ENCODE peak calls at places on chromosomes 1 and 21, in eight cellular contexts. K, G, Z, X, H, A, R and N are unnamed samples.

GRCh38 chr21:29423521-29423920 is 124.8 kb downstream of the BACH1 start:
- DNase-seq in G (no peak), H (no peak), A (no peak), K (no peak), Z (no peak), R (no peak), X (no peak), N (no peak)

GRCh38 chr1:223257856-223258255 is 106.1 kb downstream of the SUSD4 start:
- DNase-seq in H (no peak), K (no peak), A (no peak), Z (no peak), G (no peak), R (no peak), X (no peak), N (no peak)

GRCh38 chr1:89622895-89623294 is 10.0 kb upstream of the LRRC8C start:
- DNase-seq in A (no peak), K (no peak), X (no peak), G (peak; percentile 79), Z (no peak), H (no peak), R (no peak), N (no peak)

GRCh38 chr1:206116191-206116872 is 856 bp downstream of the AVPR1B start:
- DNase-seq in K (no peak), G (no peak), R (no peak), A (no peak), X (no peak), H (no peak), Z (no peak), N (no peak)

GRCh38 chr1:154791292-154792278 is 78.5 kb downstream of the KCNN3 start:
- DNase-seq in G (peak; percentile 39), X (no peak), Z (no peak), R (no peak), A (peak; percentile 33), K (peak; percentile 67), H (peak; percentile 63), N (no peak)

GRCh38 chr1:234550341-234551031 is 59.5 kb downstream of the IRF2BP2 start:
- DNase-seq in X (peak; percentile 77), G (no peak), R (no peak), K (no peak), Z (no peak), A (no peak), H (no peak), N (no peak)

GRCh38 chr21:26115899-26116298 is 54.7 kb downstream of the APP start:
- DNase-seq in R (no peak), G (peak; percentile 59), H (no peak), A (no peak), X (no peak), Z (no peak), K (no peak), N (no peak)

GRCh38 chr1:245874942-245875580 is 632.0 kb downstream of the SMYD3 start:
- DNase-seq in X (no peak), K (no peak), Z (no peak), G (peak; percentile 100), H (no peak), R (peak; percentile 21), A (no peak), N (no peak)

GRCh38 chr1:110618668-110619067 is 12.5 kb upstream of the KCNA2 start:
- DNase-seq in Z (no peak), R (no peak), H (no peak), G (no peak), A (no peak), X (no peak), K (no peak), N (no peak)

GRCh38 chr1:61853545-61853944 is 111.3 kb downstream of the PATJ start:
- DNase-seq in Z (no peak), A (peak; percentile 8), G (peak; percentile 65), K (no peak), R (no peak), X (no peak), H (no peak), N (no peak)

GRCh38 chr21:27423073-27423472 is 456.2 kb upstream of the ADAMTS5 start:
- DNase-seq in X (no peak), Z (no peak), R (no peak), H (no peak), G (peak; percentile 95), A (no peak), K (no peak), N (no peak)

GRCh38 chr1:68624233-68624632 is 127.4 kb upstream of the DEPDC1 start:
- DNase-seq in Z (no peak), R (no peak), X (no peak), G (peak; percentile 53), A (no peak), K (no peak), H (no peak), N (no peak)

GRCh38 chr1:173002891-173003582 is 47.7 kb downstream of the TNFSF18 start:
- DNase-seq in G (peak; percentile 91), A (no peak), X (no peak), R (no peak), K (no peak), H (no peak), Z (no peak), N (no peak)

GRCh38 chr21:24290151-24290833 is 1317.0 kb downstream of the MRPL39 start:
- DNase-seq in H (no peak), K (no peak), Z (no peak), R (no peak), X (no peak), A (no peak), G (no peak), N (no peak)

GRCh38 chr1:201021333-201022177 is 2.0 kb downstream of the KIF21B start:
- DNase-seq in R (no peak), Z (no peak), G (no peak), H (no peak), A (peak; percentile 79), X (no peak), K (no peak), N (no peak)

GRCh38 chr1:87926131-87926828 is 597.6 kb downstream of the LMO4 start:
- DNase-seq in H (no peak), X (no peak), G (no peak), Z (no peak), A (no peak), K (no peak), R (no peak), N (no peak)

GRCh38 chr1:206839006-206839560 is 26.3 kb upstream of the IL20 start:
- DNase-seq in X (no peak), R (no peak), A (no peak), K (no peak), G (no peak), Z (no peak), H (no peak), N (no peak)

GRCh38 chr21:46256501-46256994 is 28.0 kb upstream of the LSS start:
- DNase-seq in Z (no peak), H (no peak), G (no peak), A (no peak), R (no peak), K (no peak), X (no peak), N (no peak)

GRCh38 chr1:30675761-30676160 is 47.6 kb downstream of the MATN1 start:
- DNase-seq in Z (no peak), H (no peak), K (no peak), G (peak; percentile 66), X (no peak), A (no peak), R (no peak), N (no peak)

GRCh38 chr1:150366416-150367296 is 2.7 kb downstream of the RPRD2 start:
- DNase-seq in K (no peak), G (no peak), Z (no peak), A (peak; percentile 25), R (no peak), X (no peak), H (no peak), N (no peak)

GRCh38 chr1:26574690-26575349 is 45.3 kb downstream of the RPS6KA1 start:
- DNase-seq in X (no peak), Z (no peak), G (peak; percentile 36), K (no peak), R (no peak), H (no peak), A (no peak), N (no peak)